ENCODE peak calls at places on chromosomes 6 and 20, in five cellular contexts. A is suprapubic skin, B is AG10803, V is lower lobe of right lung, E is cardiac muscle cell. Q is an unnamed sample.

GRCh38 chr6:88705601-88706000 is 257.8 kb downstream of the RNGTT start:
- DNase-seq in A (no peak), B (no peak), V (no peak), E (no peak), Q (no peak)

GRCh38 chr6:82704048-82704447 is 340.4 kb downstream of the TPBG start:
- DNase-seq in A (no peak), B (no peak), V (no peak), E (no peak), Q (no peak)

GRCh38 chr20:10565191-10565921 is 108.4 kb downstream of the JAG1 start:
- DNase-seq in A (no peak), B (peak; percentile 84), V (no peak), E (peak; percentile 60), Q (no peak)

GRCh38 chr6:75024796-75025195 is 181.1 kb downstream of the COL12A1 start:
- DNase-seq in A (no peak), B (no peak), V (no peak), E (no peak), Q (no peak)

GRCh38 chr20:23201658-23202057 is 115.5 kb upstream of the CD93 start:
- DNase-seq in A (no peak), B (no peak), V (no peak), E (no peak), Q (no peak)

GRCh38 chr20:44810391-44811149 is at the start of gene RIMS4:
- DNase-seq in A (no peak), B (no peak), V (no peak), E (peak; percentile 79), Q (peak; percentile 42)

GRCh38 chr6:99334526-99335127 is 14.8 kb downstream of the FAXC start:
- DNase-seq in A (no peak), B (peak; percentile 52), V (no peak), E (peak; percentile 57), Q (peak; percentile 36)

GRCh38 chr20:10306440-10307358 is 88.1 kb downstream of the SNAP25 start:
- DNase-seq in A (no peak), B (peak; percentile 73), V (no peak), E (no peak), Q (no peak)

GRCh38 chr20:36849333-36850065 is 26.4 kb upstream of the TLDC2 start:
- DNase-seq in A (no peak), B (no peak), V (no peak), E (no peak), Q (no peak)

GRCh38 chr20:36847710-36848040 is 28.3 kb upstream of the TLDC2 start:
- DNase-seq in A (no peak), B (peak; percentile 48), V (no peak), E (no peak), Q (no peak)

GRCh38 chr20:36847009-36847709 is 28.8 kb upstream of the TLDC2 start:
- DNase-seq in A (peak; percentile 90), B (peak; percentile 86), V (no peak), E (peak; percentile 40), Q (peak; percentile 92)

GRCh38 chr20:36848078-36848660 is 27.8 kb upstream of the TLDC2 start:
- DNase-seq in A (no peak), B (peak; percentile 87), V (no peak), E (peak; percentile 17), Q (no peak)

GRCh38 chr20:36848677-36849076 is 27.3 kb upstream of the TLDC2 start:
- DNase-seq in A (no peak), B (no peak), V (no peak), E (no peak), Q (no peak)
- H3K4me3 ChIP-seq in A (no peak overlapping the region), B (peak overlapping the region; percentile 13), V (no peak overlapping the region), E (no peak overlapping the region), Q (no peak overlapping the region)

GRCh38 chr6:116992546-116992945 is 115.5 kb downstream of the RFX6 start:
- DNase-seq in A (no peak), B (no peak), V (no peak), E (no peak), Q (no peak)

GRCh38 chr6:116996842-116997241 is 119.8 kb downstream of the RFX6 start:
- DNase-seq in A (no peak), B (no peak), V (no peak), E (no peak), Q (no peak)

DNA sequence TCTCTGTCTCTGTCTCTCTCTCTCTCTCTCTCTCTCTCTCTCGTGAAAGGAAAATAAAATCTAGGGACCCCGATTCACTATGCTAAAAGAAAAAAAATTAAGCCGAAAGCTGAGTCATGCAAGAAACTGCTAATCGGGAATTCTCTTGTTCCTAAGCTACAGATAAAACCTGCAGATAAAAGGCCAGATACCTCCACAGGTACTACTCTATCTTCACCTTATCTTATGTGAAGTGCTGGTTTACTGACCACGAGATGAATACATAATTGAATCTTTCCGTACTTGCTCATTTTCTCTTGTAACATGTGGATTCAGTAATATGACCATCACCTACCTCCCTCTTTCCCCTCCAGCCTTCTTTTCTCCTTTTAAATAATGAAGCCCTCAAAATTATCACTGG is 120.5 kb downstream of the RFX6 start:
- DNase-seq in A (no peak), B (no peak), V (no peak), E (no peak), Q (no peak)
- H3K4me3 ChIP-seq in A (no peak overlapping the region), B (no peak overlapping the region), V (no peak overlapping the region), E (no peak overlapping the region), Q (no peak overlapping the region)

GRCh38 chr20:39631557-39631956 is 669.4 kb downstream of the DHX35 start:
- DNase-seq in A (no peak), B (peak; percentile 16), V (no peak), E (no peak), Q (no peak)
- H3K4me3 ChIP-seq in A (no peak overlapping the region), B (no peak overlapping the region), V (no peak overlapping the region), E (no peak overlapping the region), Q (no peak overlapping the region)

DNA sequence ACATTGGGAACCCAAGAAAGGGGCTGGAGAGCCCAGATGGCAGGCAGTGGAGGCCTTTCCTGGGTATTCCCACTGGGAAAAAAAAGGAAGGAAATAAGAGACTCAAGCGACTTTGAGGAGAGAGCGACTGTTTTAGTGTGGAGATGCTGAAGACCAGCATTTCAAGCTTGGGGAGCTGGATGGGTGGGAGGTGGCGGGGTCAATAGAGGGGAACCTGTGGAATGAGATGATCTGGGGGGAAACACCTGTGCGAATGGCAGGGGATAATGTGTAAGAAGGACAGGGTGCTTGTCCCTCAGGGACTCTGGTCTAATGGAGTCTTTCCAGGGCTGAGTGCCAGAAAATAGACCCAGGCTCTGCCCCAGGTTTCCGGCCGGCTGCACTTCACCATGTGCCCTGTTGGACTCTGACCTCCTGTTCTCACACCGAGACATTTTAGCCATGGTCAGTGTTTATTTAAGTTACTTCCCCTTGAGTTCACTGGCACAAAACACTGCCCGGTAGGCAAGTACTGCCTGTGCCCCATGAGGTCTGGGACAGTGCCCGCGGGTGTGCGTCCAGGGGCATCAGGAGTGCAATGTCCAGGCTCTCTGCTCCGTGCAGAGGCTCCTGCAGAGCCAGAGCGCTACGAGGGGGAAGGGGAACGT is 50.4 kb upstream of the NKX2-2 start:
- DNase-seq in A (no peak), B (no peak), V (no peak), E (no peak), Q (no peak)
- H3K4me3 ChIP-seq in A (no peak overlapping the region), B (no peak overlapping the region), V (no peak overlapping the region), E (no peak overlapping the region), Q (no peak overlapping the region)

GRCh38 chr20:58401123-58401639 is 12.2 kb downstream of the VAPB start:
- DNase-seq in A (no peak), B (no peak), V (no peak), E (no peak), Q (no peak)

GRCh38 chr20:58399926-58400325 is 10.9 kb downstream of the VAPB start:
- DNase-seq in A (no peak), B (no peak), V (no peak), E (no peak), Q (no peak)

GRCh38 chr20:58397429-58397828 is 8.4 kb downstream of the VAPB start:
- DNase-seq in A (no peak), B (no peak), V (no peak), E (no peak), Q (no peak)

GRCh38 chr20:58395604-58396003 is 6.6 kb downstream of the VAPB start:
- DNase-seq in A (no peak), B (no peak), V (no peak), E (no peak), Q (no peak)

DNA sequence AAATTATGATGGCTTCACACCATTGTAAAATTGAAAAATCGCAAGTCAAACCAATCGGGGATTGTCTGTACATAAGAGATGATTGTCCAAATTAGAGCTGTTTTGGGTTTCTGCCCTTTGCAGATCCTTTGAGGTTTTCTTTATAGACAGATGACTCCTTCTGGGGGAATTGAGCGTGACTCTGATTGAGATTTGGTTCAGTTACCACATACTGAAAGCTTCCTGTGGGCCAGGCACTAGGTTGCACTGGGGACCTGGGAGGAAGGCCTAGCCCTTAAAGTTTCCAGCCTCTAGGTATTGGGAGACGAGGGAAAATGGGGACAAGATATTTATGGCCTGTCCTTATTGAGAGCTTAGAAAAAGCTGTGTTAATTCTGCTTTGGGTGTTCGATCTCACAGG is 9.2 kb downstream of the VAPB start:
- DNase-seq in A (no peak), B (no peak), V (no peak), E (no peak), Q (no peak)
- H3K4me3 ChIP-seq in A (no peak overlapping the region), B (no peak overlapping the region), V (no peak overlapping the region), E (no peak overlapping the region), Q (no peak overlapping the region)

GRCh38 chr6:38570750-38571149 is 69.0 kb downstream of the BTBD9 start:
- DNase-seq in A (no peak), B (peak; percentile 26), V (no peak), E (peak; percentile 3), Q (no peak)

GRCh38 chr6:38573800-38574395 is 65.8 kb downstream of the BTBD9 start:
- DNase-seq in A (no peak), B (no peak), V (no peak), E (no peak), Q (no peak)

GRCh38 chr6:38567436-38567835 is 72.3 kb downstream of the BTBD9 start:
- DNase-seq in A (peak; percentile 89), B (peak; percentile 95), V (no peak), E (peak; percentile 14), Q (peak; percentile 75)

GRCh38 chr6:38571721-38572120 is 68.0 kb downstream of the BTBD9 start:
- DNase-seq in A (no peak), B (no peak), V (no peak), E (no peak), Q (no peak)

GRCh38 chr6:38572186-38572813 is 67.4 kb downstream of the BTBD9 start:
- DNase-seq in A (no peak), B (no peak), V (no peak), E (no peak), Q (no peak)
- H3K4me3 ChIP-seq in A (no peak overlapping the region), B (no peak overlapping the region), V (no peak overlapping the region), E (no peak overlapping the region), Q (no peak overlapping the region)